ENCODE peak calls at places on chromosome 2, in seven cellular contexts. O is stomach; G is stimulated activated CD8-positive, alpha-beta memory T cell treated with anti-CD3 and anti-CD28 coated beads, Interleukin-15, amount 100 ng/mL, for 1 hour; L is naive thymus-derived CD8-positive, alpha-beta T cell; U is posterior vena cava; F is T-helper 9 cell; S is heart right ventricle. R is an unnamed sample.

GRCh38 chr2:79009388-79009787 is 16.1 kb upstream of the REG3G start:
- DNase-seq in O (no peak), U (no peak), L (no peak), S (no peak), G (no peak), F (no peak), R (no peak)

GRCh38 chr2:236575501-236575900 is 5.9 kb downstream of the ACKR3 start:
- DNase-seq in F (no peak), L (no peak), O (no peak), U (no peak), G (no peak), S (no peak), R (peak; percentile 54)

GRCh38 chr2:215994901-215995300 is 18.4 kb downstream of the MREG start:
- DNase-seq in U (no peak), S (no peak), O (no peak), L (no peak), F (no peak), G (no peak), R (no peak)

GRCh38 chr2:155842103-155842502 is 490.4 kb downstream of the NR4A2 start:
- DNase-seq in F (no peak), O (no peak), S (no peak), U (no peak), L (no peak), G (no peak), R (no peak)

GRCh38 chr2:25339121-25339738 is 2.5 kb downstream of the DNMT3A start:
- DNase-seq in U (no peak), O (no peak), F (no peak), L (no peak), S (no peak), G (no peak), R (peak; percentile 75)

GRCh38 chr2:236748385-236748784 is 178.8 kb downstream of the ACKR3 start:
- DNase-seq in F (no peak), L (no peak), U (no peak), G (no peak), S (peak; percentile 37), O (no peak), R (peak; percentile 76)

GRCh38 chr2:18440141-18440605 is 120.3 kb downstream of the RDH14 start:
- DNase-seq in O (no peak), S (no peak), U (no peak), F (no peak), L (no peak), G (no peak), R (peak; percentile 74)

GRCh38 chr2:80530442-80531064 is 226.0 kb upstream of the LRRTM1 start:
- DNase-seq in U (no peak), S (no peak), O (no peak), L (no peak), F (no peak), G (no peak), R (no peak)

GRCh38 chr2:167069855-167070254 is 181.6 kb downstream of the XIRP2 start:
- DNase-seq in F (no peak), S (no peak), U (no peak), G (no peak), L (no peak), O (no peak), R (no peak)

GRCh38 chr2:42105330-42106256 is 57.8 kb downstream of the PKDCC start:
- DNase-seq in O (peak; percentile 45), U (no peak), G (peak; percentile 55), F (peak; percentile 64), L (peak; percentile 90), S (peak; percentile 51), R (no peak)

GRCh38 chr2:169285528-169285927 is 76.8 kb downstream of the LRP2 start:
- DNase-seq in S (no peak), U (no peak), O (no peak), L (no peak), F (no peak), G (no peak), R (no peak)

GRCh38 chr2:216970369-216970915 is 110.6 kb upstream of the TNP1 start:
- DNase-seq in O (no peak), G (no peak), L (no peak), F (no peak), S (no peak), U (no peak), R (no peak)

GRCh38 chr2:62150597-62151305 is 45.2 kb upstream of the B3GNT2 start:
- DNase-seq in F (no peak), L (no peak), S (no peak), U (no peak), O (no peak), G (no peak), R (no peak)

GRCh38 chr2:217370391-217370790 is 510.5 kb upstream of the TNP1 start:
- DNase-seq in U (no peak), G (no peak), O (no peak), F (no peak), L (no peak), S (no peak), R (no peak)

GRCh38 chr2:137888845-137889244 is 75.4 kb upstream of the HNMT start:
- DNase-seq in F (no peak), G (no peak), L (no peak), U (no peak), S (no peak), O (peak; percentile 51), R (no peak)

GRCh38 chr2:11564864-11565567 is 31.2 kb downstream of the GREB1 start:
- DNase-seq in O (no peak), L (no peak), U (peak; percentile 47), S (no peak), F (no peak), G (no peak), R (peak; percentile 38)

GRCh38 chr2:279366-279765 is 8.5 kb downstream of the ALKAL2 start:
- DNase-seq in G (no peak), L (no peak), U (no peak), O (no peak), S (no peak), F (no peak), R (no peak)

GRCh38 chr2:10322973-10323372 is 20.3 kb downstream of the HPCAL1 start:
- DNase-seq in O (no peak), L (no peak), G (no peak), F (no peak), S (no peak), U (no peak), R (peak; percentile 48)

GRCh38 chr2:57987835-57988573 is 58.6 kb upstream of the VRK2 start:
- DNase-seq in L (no peak), G (no peak), O (no peak), U (no peak), S (no peak), F (no peak), R (no peak)

R was measured in sigmoid colon.